ENCODE peak calls at places on chromosomes 16 and 17, in six cellular contexts. One of them, this sample, is unnamed.

GRCh38 chr17:11644265-11645212 is 46.3 kb downstream of the DNAH9 start:
- DNase-seq in heart left ventricle: peak
- DNase-seq in adrenal gland: peak
- DNase-seq in vagina: no peak
- DNase-seq in IMR-90: peak
- DNase-seq in body of pancreas: peak
- DNase-seq in this sample: peak

GRCh38 chr17:62852195-62852594 is 44.1 kb upstream of the MARCHF10 start:
- DNase-seq in heart left ventricle: no peak
- DNase-seq in adrenal gland: no peak
- DNase-seq in vagina: peak
- DNase-seq in IMR-90: no peak
- DNase-seq in body of pancreas: no peak
- DNase-seq in this sample: no peak

GRCh38 chr16:68377667-68378420 is 67.0 kb downstream of the PRMT7 start:
- DNase-seq in heart left ventricle: no peak
- DNase-seq in adrenal gland: no peak
- DNase-seq in vagina: no peak
- DNase-seq in IMR-90: no peak
- DNase-seq in body of pancreas: no peak
- DNase-seq in this sample: no peak

GRCh38 chr16:67206838-67207115 is 7.8 kb downstream of the ELMO3 start:
- DNase-seq in heart left ventricle: no peak
- DNase-seq in adrenal gland: no peak
- DNase-seq in vagina: no peak
- DNase-seq in IMR-90: no peak
- DNase-seq in body of pancreas: no peak
- DNase-seq in this sample: no peak

GRCh38 chr17:67452681-67453554 is 75.8 kb downstream of the PITPNC1 start:
- DNase-seq in heart left ventricle: no peak
- DNase-seq in adrenal gland: no peak
- DNase-seq in vagina: no peak
- DNase-seq in IMR-90: no peak
- DNase-seq in body of pancreas: peak
- DNase-seq in this sample: no peak

GRCh38 chr16:54846761-54847160 is 83.9 kb upstream of the IRX5 start:
- DNase-seq in heart left ventricle: no peak
- DNase-seq in adrenal gland: no peak
- DNase-seq in vagina: no peak
- DNase-seq in IMR-90: no peak
- DNase-seq in body of pancreas: peak
- DNase-seq in this sample: no peak

GRCh38 chr17:77222356-77222755 is 81.6 kb downstream of the SEC14L1 start:
- DNase-seq in heart left ventricle: no peak
- DNase-seq in adrenal gland: no peak
- DNase-seq in vagina: no peak
- DNase-seq in IMR-90: no peak
- DNase-seq in body of pancreas: no peak
- DNase-seq in this sample: no peak

GRCh38 chr17:70207184-70207583 is 37.9 kb downstream of the KCNJ2 start:
- DNase-seq in heart left ventricle: no peak
- DNase-seq in adrenal gland: no peak
- DNase-seq in vagina: no peak
- DNase-seq in IMR-90: no peak
- DNase-seq in body of pancreas: no peak
- DNase-seq in this sample: no peak

GRCh38 chr16:3754304-3754703 is 37.0 kb upstream of the TRAP1 start:
- DNase-seq in heart left ventricle: no peak
- DNase-seq in adrenal gland: no peak
- DNase-seq in vagina: no peak
- DNase-seq in IMR-90: peak
- DNase-seq in body of pancreas: no peak
- DNase-seq in this sample: no peak

GRCh38 chr16:62678796-62679195 is 642.6 kb upstream of the CDH8 start:
- DNase-seq in heart left ventricle: no peak
- DNase-seq in adrenal gland: no peak
- DNase-seq in vagina: no peak
- DNase-seq in IMR-90: no peak
- DNase-seq in body of pancreas: no peak
- DNase-seq in this sample: no peak

GRCh38 chr17:63529711-63530556 is 6.8 kb downstream of the KCNH6 start:
- DNase-seq in heart left ventricle: no peak
- DNase-seq in adrenal gland: no peak
- DNase-seq in vagina: no peak
- DNase-seq in IMR-90: no peak
- DNase-seq in body of pancreas: no peak
- DNase-seq in this sample: no peak

GRCh38 chr17:34168989-34169388 is 86.1 kb upstream of the CCL2 start:
- DNase-seq in heart left ventricle: no peak
- DNase-seq in adrenal gland: no peak
- DNase-seq in vagina: no peak
- DNase-seq in IMR-90: peak
- DNase-seq in body of pancreas: no peak
- DNase-seq in this sample: no peak

GRCh38 chr16:31084584-31085298 is 4.0 kb downstream of the PRSS53 start:
- DNase-seq in heart left ventricle: no peak
- DNase-seq in adrenal gland: peak
- DNase-seq in vagina: no peak
- DNase-seq in IMR-90: no peak
- DNase-seq in body of pancreas: no peak
- DNase-seq in this sample: no peak

GRCh38 chr17:57747221-57748017 is 2.3 kb upstream of the CCDC182 start:
- DNase-seq in heart left ventricle: no peak
- DNase-seq in adrenal gland: peak
- DNase-seq in vagina: no peak
- DNase-seq in IMR-90: peak
- DNase-seq in body of pancreas: peak
- DNase-seq in this sample: peak

GRCh38 chr16:67015317-67015731 is 13.6 kb upstream of the CBFB start:
- DNase-seq in heart left ventricle: no peak
- DNase-seq in adrenal gland: no peak
- DNase-seq in vagina: peak
- DNase-seq in IMR-90: no peak
- DNase-seq in body of pancreas: no peak
- DNase-seq in this sample: no peak

GRCh38 chr16:27208809-27209208 is 5.5 kb downstream of the KDM8 start:
- DNase-seq in heart left ventricle: no peak
- DNase-seq in adrenal gland: no peak
- DNase-seq in vagina: no peak
- DNase-seq in IMR-90: no peak
- DNase-seq in body of pancreas: peak
- DNase-seq in this sample: no peak

GRCh38 chr17:36913132-36913531 is 24.1 kb upstream of the LHX1 start:
- DNase-seq in heart left ventricle: no peak
- DNase-seq in adrenal gland: no peak
- DNase-seq in vagina: no peak
- DNase-seq in IMR-90: no peak
- DNase-seq in body of pancreas: no peak
- DNase-seq in this sample: no peak

GRCh38 chr16:59202463-59202862 is 468.3 kb upstream of the GOT2 start:
- DNase-seq in heart left ventricle: no peak
- DNase-seq in adrenal gland: no peak
- DNase-seq in vagina: no peak
- DNase-seq in IMR-90: no peak
- DNase-seq in body of pancreas: no peak
- DNase-seq in this sample: no peak

GRCh38 chr16:75097941-75098897 is 18.4 kb downstream of the LDHD start:
- DNase-seq in heart left ventricle: no peak
- DNase-seq in adrenal gland: peak
- DNase-seq in vagina: no peak
- DNase-seq in IMR-90: no peak
- DNase-seq in body of pancreas: no peak
- DNase-seq in this sample: no peak

GRCh38 chr17:20074001-20074400 is 64.8 kb downstream of the SPECC1 start:
- DNase-seq in heart left ventricle: no peak
- DNase-seq in adrenal gland: no peak
- DNase-seq in vagina: no peak
- DNase-seq in IMR-90: no peak
- DNase-seq in body of pancreas: no peak
- DNase-seq in this sample: no peak

GRCh38 chr17:2609091-2609490 is 15.6 kb downstream of the PAFAH1B1 start:
- DNase-seq in heart left ventricle: no peak
- DNase-seq in adrenal gland: no peak
- DNase-seq in vagina: no peak
- DNase-seq in IMR-90: no peak
- DNase-seq in body of pancreas: no peak
- DNase-seq in this sample: no peak

GRCh38 chr16:3762080-3762750 is 44.9 kb upstream of the TRAP1 start:
- DNase-seq in heart left ventricle: no peak
- DNase-seq in adrenal gland: no peak
- DNase-seq in vagina: no peak
- DNase-seq in IMR-90: no peak
- DNase-seq in body of pancreas: no peak
- DNase-seq in this sample: no peak

GRCh38 chr17:76744747-76745146 is 6.8 kb downstream of the MFSD11 start:
- DNase-seq in heart left ventricle: no peak
- DNase-seq in adrenal gland: no peak
- DNase-seq in vagina: no peak
- DNase-seq in IMR-90: no peak
- DNase-seq in body of pancreas: no peak
- DNase-seq in this sample: no peak

GRCh38 chr17:29726721-29727252 is 104.1 kb upstream of the CORO6 start:
- DNase-seq in heart left ventricle: no peak
- DNase-seq in adrenal gland: no peak
- DNase-seq in vagina: no peak
- DNase-seq in IMR-90: peak
- DNase-seq in body of pancreas: no peak
- DNase-seq in this sample: no peak

GRCh38 chr16:75096730-75097129 is 19.9 kb downstream of the LDHD start:
- DNase-seq in heart left ventricle: no peak
- DNase-seq in adrenal gland: no peak
- DNase-seq in vagina: no peak
- DNase-seq in IMR-90: no peak
- DNase-seq in body of pancreas: peak
- DNase-seq in this sample: no peak

GRCh38 chr17:78940708-78941107 is 15.5 kb upstream of the TIMP2 start:
- DNase-seq in heart left ventricle: no peak
- DNase-seq in adrenal gland: no peak
- DNase-seq in vagina: no peak
- DNase-seq in IMR-90: peak
- DNase-seq in body of pancreas: no peak
- DNase-seq in this sample: no peak

GRCh38 chr17:7842380-7842949 is 8.4 kb downstream of the KDM6B start:
- DNase-seq in heart left ventricle: peak
- DNase-seq in adrenal gland: peak
- DNase-seq in vagina: peak
- DNase-seq in IMR-90: peak
- DNase-seq in body of pancreas: peak
- DNase-seq in this sample: peak

DNA sequence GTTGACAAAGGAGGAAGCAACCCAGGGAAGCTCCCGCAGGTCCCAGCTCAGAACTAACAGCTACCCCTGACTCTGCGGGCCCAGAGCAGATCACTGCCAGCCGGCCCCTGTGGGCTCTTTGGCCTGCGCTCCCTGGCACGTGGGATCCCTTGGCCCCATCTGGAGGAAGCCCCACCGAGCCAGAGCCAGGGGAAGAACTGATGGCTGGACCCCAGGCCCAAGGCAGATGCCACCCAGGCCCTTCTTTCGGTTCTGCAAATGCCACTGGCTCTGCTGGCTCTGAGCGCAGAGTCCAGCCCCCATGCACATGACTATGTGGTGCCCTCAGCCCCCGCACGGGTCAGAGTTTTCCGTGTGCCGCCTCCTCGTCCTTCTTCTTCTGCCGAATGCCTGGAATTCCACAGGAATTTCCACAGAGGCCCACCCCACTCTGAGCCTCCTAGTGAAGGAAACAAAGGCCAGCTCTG is 35.8 kb upstream of the SNN start:
- DNase-seq in heart left ventricle: peak
- DNase-seq in adrenal gland: peak
- DNase-seq in vagina: no peak
- DNase-seq in IMR-90: peak
- DNase-seq in body of pancreas: peak
- DNase-seq in this sample: peak
- TF ChIP-seq POLR2A in heart left ventricle: no peak
- TF ChIP-seq POLR2A in adrenal gland: no peak
- TF ChIP-seq POLR2A in vagina: no peak
- TF ChIP-seq POLR2A in IMR-90: peak
- TF ChIP-seq POLR2A in body of pancreas: no peak
- TF ChIP-seq POLR2A in this sample: peak

GRCh38 chr16:57146735-57147134 is 39.1 kb downstream of the PSME3IP1 start:
- DNase-seq in heart left ventricle: no peak
- DNase-seq in adrenal gland: no peak
- DNase-seq in vagina: no peak
- DNase-seq in IMR-90: no peak
- DNase-seq in body of pancreas: no peak
- DNase-seq in this sample: no peak
- TF ChIP-seq CTCF in heart left ventricle: no peak
- TF ChIP-seq CTCF in adrenal gland: no peak
- TF ChIP-seq CTCF in vagina: no peak
- TF ChIP-seq CTCF in IMR-90: peak
- TF ChIP-seq CTCF in body of pancreas: no peak
- TF ChIP-seq CTCF in this sample: peak

DNA sequence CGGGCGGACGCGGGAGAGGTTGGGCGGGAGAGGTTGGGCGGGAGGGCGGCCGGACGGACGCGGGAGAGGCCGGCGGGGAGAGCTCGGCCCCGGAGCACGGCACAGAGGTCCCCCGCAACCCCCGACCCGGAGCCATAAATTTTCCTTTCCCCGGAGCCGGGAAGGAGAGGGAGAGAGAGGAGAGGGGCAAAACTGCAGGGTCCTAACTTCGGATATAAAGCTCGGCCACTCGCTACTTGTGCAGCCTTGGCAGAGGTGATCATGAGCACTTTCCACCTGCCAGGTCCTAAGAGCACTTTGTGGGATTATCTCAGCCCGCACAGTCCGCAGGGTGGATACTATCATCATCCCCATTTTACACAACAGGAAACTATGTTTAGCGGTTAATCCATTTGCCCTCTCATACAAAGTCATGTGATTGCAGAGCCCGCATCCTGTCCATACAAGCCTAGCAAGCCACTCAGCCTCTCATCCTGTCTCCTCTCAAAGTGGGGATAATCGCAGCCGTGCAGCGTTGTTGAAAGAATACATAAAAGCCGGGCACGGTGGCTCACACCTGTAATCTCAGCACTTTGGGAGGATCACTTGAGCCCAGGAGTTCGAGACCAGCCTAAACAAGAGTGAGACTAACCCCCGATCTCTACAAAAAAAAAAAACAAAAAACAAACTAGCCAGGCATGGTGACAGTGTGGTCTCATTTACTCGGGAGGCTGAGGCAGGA is 780 bp upstream of the DCAKD start:
- DNase-seq in heart left ventricle: peak
- DNase-seq in adrenal gland: peak
- DNase-seq in vagina: no peak
- DNase-seq in IMR-90: no peak
- DNase-seq in body of pancreas: peak
- DNase-seq in this sample: peak
- TF ChIP-seq POLR2A in heart left ventricle: peak
- TF ChIP-seq POLR2A in adrenal gland: no peak
- TF ChIP-seq POLR2A in vagina: peak
- TF ChIP-seq POLR2A in IMR-90: no peak
- TF ChIP-seq POLR2A in body of pancreas: peak
- TF ChIP-seq POLR2A in this sample: peak

DNA sequence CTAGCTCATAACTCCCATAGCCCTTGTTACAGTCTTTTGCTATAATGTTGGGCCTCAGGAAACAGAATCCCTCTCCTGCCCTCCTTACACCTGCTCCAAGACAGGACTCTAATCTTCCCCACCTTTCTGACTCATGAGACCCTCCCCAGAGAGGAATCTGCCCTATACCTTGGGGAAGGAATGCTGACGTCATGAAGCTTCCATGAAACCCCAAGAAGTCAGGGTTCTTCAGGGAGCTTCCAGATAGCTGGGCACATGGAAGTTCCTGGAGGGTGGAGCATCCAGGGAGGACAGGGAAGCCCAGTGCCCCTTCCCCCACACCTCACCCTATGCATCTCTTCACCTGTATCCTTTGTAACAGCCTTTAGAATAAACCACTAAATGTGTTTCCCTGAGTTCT is 285.7 kb downstream of the SOX9 start:
- DNase-seq in heart left ventricle: no peak
- DNase-seq in adrenal gland: no peak
- DNase-seq in vagina: no peak
- DNase-seq in IMR-90: no peak
- DNase-seq in body of pancreas: no peak
- DNase-seq in this sample: no peak
- TF ChIP-seq CTCF in heart left ventricle: no peak
- TF ChIP-seq CTCF in adrenal gland: no peak
- TF ChIP-seq CTCF in vagina: no peak
- TF ChIP-seq CTCF in IMR-90: no peak
- TF ChIP-seq CTCF in body of pancreas: no peak
- TF ChIP-seq CTCF in this sample: no peak